ENCODE peak calls at places on chromosomes 3 and 15, in four cellular contexts. One of them, this sample, is unnamed.

GRCh38 chr15:60006203-60006782 is 2.2 kb downstream of the FOXB1 start:
- DNase-seq in hepatocyte: peak; percentile 44
- DNase-seq in upper lobe of right lung: peak; percentile 69
- DNase-seq in CD8-positive, alpha-beta T cell: peak; percentile 48
- DNase-seq in this sample: no peak

GRCh38 chr3:84318273-84318809 is 640.4 kb upstream of the CADM2 start:
- DNase-seq in hepatocyte: peak; percentile 12
- DNase-seq in upper lobe of right lung: no peak
- DNase-seq in CD8-positive, alpha-beta T cell: no peak
- DNase-seq in this sample: no peak

GRCh38 chr3:76026379-76026778 is 241.0 kb upstream of the ZNF717 start:
- DNase-seq in hepatocyte: no peak
- DNase-seq in CD8-positive, alpha-beta T cell: no peak
- DNase-seq in upper lobe of right lung: no peak
- DNase-seq in this sample: no peak

GRCh38 chr3:88150371-88150770 is 612 bp downstream of the C3orf38 start:
- DNase-seq in upper lobe of right lung: no peak
- DNase-seq in hepatocyte: peak; percentile 7
- DNase-seq in CD8-positive, alpha-beta T cell: no peak
- DNase-seq in this sample: no peak

GRCh38 chr3:67000006-67000405 is 1.9 kb downstream of the KBTBD8 start:
- DNase-seq in hepatocyte: no peak
- DNase-seq in CD8-positive, alpha-beta T cell: no peak
- DNase-seq in upper lobe of right lung: no peak
- DNase-seq in this sample: no peak

GRCh38 chr3:181933052-181933618 is 221.4 kb downstream of the SOX2 start:
- DNase-seq in CD8-positive, alpha-beta T cell: no peak
- DNase-seq in hepatocyte: no peak
- DNase-seq in upper lobe of right lung: no peak
- DNase-seq in this sample: no peak

GRCh38 chr3:8864570-8865350 is 95.3 kb upstream of the OXTR start:
- DNase-seq in hepatocyte: no peak
- DNase-seq in CD8-positive, alpha-beta T cell: no peak
- DNase-seq in upper lobe of right lung: no peak
- DNase-seq in this sample: no peak

GRCh38 chr3:127192576-127193232 is at the start of gene PRR23E:
- DNase-seq in upper lobe of right lung: peak; percentile 48
- DNase-seq in CD8-positive, alpha-beta T cell: no peak
- DNase-seq in hepatocyte: no peak
- DNase-seq in this sample: no peak

GRCh38 chr3:27312044-27312668 is 57.0 kb downstream of the NEK10 start:
- DNase-seq in upper lobe of right lung: no peak
- DNase-seq in CD8-positive, alpha-beta T cell: no peak
- DNase-seq in hepatocyte: peak; percentile 69
- DNase-seq in this sample: no peak

GRCh38 chr3:30486386-30486785 is 120.0 kb upstream of the TGFBR2 start:
- DNase-seq in upper lobe of right lung: no peak
- DNase-seq in hepatocyte: no peak
- DNase-seq in CD8-positive, alpha-beta T cell: no peak
- DNase-seq in this sample: no peak

GRCh38 chr3:23748398-23749110 is 57.2 kb upstream of the UBE2E1 start:
- DNase-seq in hepatocyte: no peak
- DNase-seq in CD8-positive, alpha-beta T cell: no peak
- DNase-seq in upper lobe of right lung: no peak
- DNase-seq in this sample: no peak

GRCh38 chr3:37053337-37053736 is 60.0 kb downstream of the MLH1 start:
- DNase-seq in hepatocyte: no peak
- DNase-seq in upper lobe of right lung: no peak
- DNase-seq in CD8-positive, alpha-beta T cell: no peak
- DNase-seq in this sample: no peak

GRCh38 chr3:46360904-46361303 is 7.0 kb downstream of the CCR2 start:
- DNase-seq in hepatocyte: no peak
- DNase-seq in CD8-positive, alpha-beta T cell: no peak
- DNase-seq in upper lobe of right lung: no peak
- DNase-seq in this sample: no peak

GRCh38 chr3:23055733-23056376 is 147.3 kb upstream of the UBE2E2 start:
- DNase-seq in CD8-positive, alpha-beta T cell: no peak
- DNase-seq in hepatocyte: no peak
- DNase-seq in upper lobe of right lung: no peak
- DNase-seq in this sample: no peak

GRCh38 chr3:30890907-30891306 is 3.6 kb downstream of the GADL1 start:
- DNase-seq in hepatocyte: no peak
- DNase-seq in upper lobe of right lung: no peak
- DNase-seq in CD8-positive, alpha-beta T cell: no peak
- DNase-seq in this sample: no peak

GRCh38 chr3:193297421-193297820 is 56.4 kb downstream of the PLAAT1 start:
- DNase-seq in hepatocyte: no peak
- DNase-seq in upper lobe of right lung: no peak
- DNase-seq in CD8-positive, alpha-beta T cell: no peak
- DNase-seq in this sample: no peak

GRCh38 chr15:29747837-29748417 is 74.3 kb downstream of the TJP1 start:
- DNase-seq in hepatocyte: no peak
- DNase-seq in upper lobe of right lung: no peak
- DNase-seq in CD8-positive, alpha-beta T cell: no peak
- DNase-seq in this sample: no peak

GRCh38 chr3:50318163-50318562 is 4.4 kb downstream of the HYAL2 start:
- DNase-seq in CD8-positive, alpha-beta T cell: no peak
- DNase-seq in hepatocyte: no peak
- DNase-seq in upper lobe of right lung: no peak
- DNase-seq in this sample: no peak

GRCh38 chr3:50319181-50319871 is 3.2 kb downstream of the HYAL2 start:
- DNase-seq in upper lobe of right lung: no peak
- DNase-seq in CD8-positive, alpha-beta T cell: no peak
- DNase-seq in hepatocyte: no peak
- DNase-seq in this sample: no peak

GRCh38 chr3:50317303-50317702 is 5.2 kb downstream of the HYAL2 start:
- DNase-seq in hepatocyte: no peak
- DNase-seq in CD8-positive, alpha-beta T cell: no peak
- DNase-seq in upper lobe of right lung: peak; percentile 73
- DNase-seq in this sample: no peak

GRCh38 chr3:50319872-50320625 is 2.5 kb downstream of the HYAL2 start:
- DNase-seq in hepatocyte: no peak
- DNase-seq in CD8-positive, alpha-beta T cell: no peak
- DNase-seq in upper lobe of right lung: no peak
- DNase-seq in this sample: no peak

GRCh38 chr3:50318615-50319014 is 3.9 kb downstream of the HYAL2 start:
- DNase-seq in hepatocyte: no peak
- DNase-seq in upper lobe of right lung: no peak
- DNase-seq in CD8-positive, alpha-beta T cell: no peak
- DNase-seq in this sample: no peak
- H3K4me3 ChIP-seq in hepatocyte: no peak overlapping the region
- H3K4me3 ChIP-seq in upper lobe of right lung: peak overlapping the region; percentile 66
- H3K4me3 ChIP-seq in CD8-positive, alpha-beta T cell: no peak overlapping the region
- H3K4me3 ChIP-seq in this sample: no peak overlapping the region

DNA sequence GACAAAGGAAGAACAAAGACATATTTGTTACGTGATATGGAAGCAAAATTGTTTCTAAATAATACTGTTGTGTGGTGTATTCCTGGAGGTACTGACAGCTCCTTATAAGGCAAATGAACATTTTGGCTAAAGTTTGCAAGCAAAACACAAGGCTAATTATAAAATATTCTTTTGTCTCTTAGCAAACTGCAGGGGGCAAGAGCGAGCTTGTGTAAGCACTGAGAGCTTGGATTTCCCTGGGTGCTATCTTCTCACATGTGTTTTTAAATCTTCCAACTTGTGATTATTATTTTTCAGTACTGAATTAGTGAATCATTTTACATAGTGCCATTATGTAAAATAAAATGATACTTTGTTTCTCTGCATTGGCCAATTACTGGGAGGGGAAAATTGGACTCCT is 611.4 kb downstream of the AGBL1 start:
- DNase-seq in CD8-positive, alpha-beta T cell: no peak
- DNase-seq in hepatocyte: peak; percentile 17
- DNase-seq in upper lobe of right lung: no peak
- DNase-seq in this sample: peak; percentile 13
- TF ChIP-seq CTCF in CD8-positive, alpha-beta T cell: no peak
- TF ChIP-seq CTCF in hepatocyte: peak; percentile 35
- TF ChIP-seq CTCF in upper lobe of right lung: no peak
- TF ChIP-seq CTCF in this sample: peak; percentile 42

GRCh38 chr3:169630852-169631251 is 32.7 kb downstream of the MECOM start:
- DNase-seq in upper lobe of right lung: no peak
- DNase-seq in CD8-positive, alpha-beta T cell: no peak
- DNase-seq in hepatocyte: no peak
- DNase-seq in this sample: no peak
- H3K4me1 ChIP-seq in upper lobe of right lung: peaks cover 6% of the 10 kb centered on the region
- H3K4me1 ChIP-seq in CD8-positive, alpha-beta T cell: no peaks in the 10 kb centered on the region
- H3K4me1 ChIP-seq in hepatocyte: no peaks in the 10 kb centered on the region
- H3K4me1 ChIP-seq in this sample: no peaks in the 10 kb centered on the region

GRCh38 chr3:114450008-114450596 is 156.3 kb downstream of the TIGIT start:
- DNase-seq in CD8-positive, alpha-beta T cell: no peak
- DNase-seq in hepatocyte: no peak
- DNase-seq in upper lobe of right lung: no peak
- DNase-seq in this sample: no peak
- H3K4me3 ChIP-seq in CD8-positive, alpha-beta T cell: no peak overlapping the region
- H3K4me3 ChIP-seq in hepatocyte: no peak overlapping the region
- H3K4me3 ChIP-seq in upper lobe of right lung: no peak overlapping the region
- H3K4me3 ChIP-seq in this sample: no peak overlapping the region

GRCh38 chr3:11878837-11879236 is 32.2 kb upstream of the TAMM41 start:
- DNase-seq in CD8-positive, alpha-beta T cell: no peak
- DNase-seq in hepatocyte: no peak
- DNase-seq in upper lobe of right lung: no peak
- DNase-seq in this sample: no peak
- TF ChIP-seq CTCF in CD8-positive, alpha-beta T cell: no peak
- TF ChIP-seq CTCF in hepatocyte: no peak
- TF ChIP-seq CTCF in upper lobe of right lung: no peak
- TF ChIP-seq CTCF in this sample: no peak

GRCh38 chr15:85404922-85405293 is 24.5 kb downstream of the AKAP13 start:
- DNase-seq in hepatocyte: no peak
- DNase-seq in CD8-positive, alpha-beta T cell: no peak
- DNase-seq in upper lobe of right lung: no peak
- DNase-seq in this sample: no peak

GRCh38 chr15:85403745-85404144 is 23.3 kb downstream of the AKAP13 start:
- DNase-seq in CD8-positive, alpha-beta T cell: no peak
- DNase-seq in upper lobe of right lung: no peak
- DNase-seq in hepatocyte: no peak
- DNase-seq in this sample: no peak

GRCh38 chr15:85402195-85402921 is 22.0 kb downstream of the AKAP13 start:
- DNase-seq in CD8-positive, alpha-beta T cell: no peak
- DNase-seq in hepatocyte: no peak
- DNase-seq in upper lobe of right lung: no peak
- DNase-seq in this sample: no peak

GRCh38 chr15:85405467-85405866 is 25.1 kb downstream of the AKAP13 start:
- DNase-seq in upper lobe of right lung: no peak
- DNase-seq in CD8-positive, alpha-beta T cell: no peak
- DNase-seq in hepatocyte: no peak
- DNase-seq in this sample: no peak

GRCh38 chr15:85404156-85404921 is 23.9 kb downstream of the AKAP13 start:
- DNase-seq in CD8-positive, alpha-beta T cell: no peak
- DNase-seq in upper lobe of right lung: no peak
- DNase-seq in hepatocyte: peak; percentile 11
- DNase-seq in this sample: no peak
- H3K4me1 ChIP-seq in CD8-positive, alpha-beta T cell: peaks cover 62% of the 10 kb centered on the region
- H3K4me1 ChIP-seq in upper lobe of right lung: peaks cover 78% of the 10 kb centered on the region
- H3K4me1 ChIP-seq in hepatocyte: peaks cover 32% of the 10 kb centered on the region
- H3K4me1 ChIP-seq in this sample: peaks cover 12% of the 10 kb centered on the region

DNA sequence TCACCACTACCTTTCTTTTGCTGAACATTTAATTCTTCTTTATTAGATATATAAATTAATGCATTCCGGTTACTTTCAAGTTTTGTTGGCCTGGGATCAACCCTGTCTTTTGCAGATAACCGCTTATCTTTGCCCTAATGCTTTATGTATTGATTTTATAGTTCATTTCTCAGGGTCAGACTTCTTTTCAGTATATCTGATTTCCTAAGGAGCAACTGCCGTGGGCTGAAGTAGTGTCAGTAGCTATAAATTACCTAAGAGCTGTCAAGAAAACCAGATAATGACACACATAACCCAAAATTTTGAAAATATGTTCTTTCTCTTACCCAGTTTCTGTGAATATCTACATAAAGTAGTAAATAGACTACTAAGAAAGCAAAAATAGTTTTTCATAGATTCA is 38.0 kb downstream of the COL6A5 start:
- DNase-seq in upper lobe of right lung: no peak
- DNase-seq in hepatocyte: no peak
- DNase-seq in CD8-positive, alpha-beta T cell: no peak
- DNase-seq in this sample: no peak
- H3K4me3 ChIP-seq in upper lobe of right lung: no peak overlapping the region
- H3K4me3 ChIP-seq in hepatocyte: no peak overlapping the region
- H3K4me3 ChIP-seq in CD8-positive, alpha-beta T cell: no peak overlapping the region
- H3K4me3 ChIP-seq in this sample: no peak overlapping the region

GRCh38 chr15:78739996-78740903 is 71.0 kb downstream of the ADAMTS7 start:
- DNase-seq in upper lobe of right lung: peak; percentile 81
- DNase-seq in hepatocyte: peak; percentile 68
- DNase-seq in CD8-positive, alpha-beta T cell: no peak
- DNase-seq in this sample: peak; percentile 88
- TF ChIP-seq CTCF in upper lobe of right lung: peak; percentile 32
- TF ChIP-seq CTCF in hepatocyte: peak; percentile 25
- TF ChIP-seq CTCF in CD8-positive, alpha-beta T cell: peak; percentile 34
- TF ChIP-seq CTCF in this sample: peak; percentile 71

GRCh38 chr15:45183511-45183910 is 4.3 kb downstream of the SHF start:
- DNase-seq in upper lobe of right lung: no peak
- DNase-seq in CD8-positive, alpha-beta T cell: no peak
- DNase-seq in hepatocyte: no peak
- DNase-seq in this sample: no peak

GRCh38 chr15:45180648-45181436 is 6.9 kb downstream of the SHF start:
- DNase-seq in upper lobe of right lung: no peak
- DNase-seq in hepatocyte: no peak
- DNase-seq in CD8-positive, alpha-beta T cell: no peak
- DNase-seq in this sample: no peak

GRCh38 chr15:45180201-45180600 is 7.6 kb downstream of the SHF start:
- DNase-seq in CD8-positive, alpha-beta T cell: no peak
- DNase-seq in upper lobe of right lung: no peak
- DNase-seq in hepatocyte: no peak
- DNase-seq in this sample: no peak

GRCh38 chr15:45183001-45183400 is 4.8 kb downstream of the SHF start:
- DNase-seq in upper lobe of right lung: no peak
- DNase-seq in CD8-positive, alpha-beta T cell: no peak
- DNase-seq in hepatocyte: no peak
- DNase-seq in this sample: no peak

GRCh38 chr15:45181491-45182285 is 6.1 kb downstream of the SHF start:
- DNase-seq in CD8-positive, alpha-beta T cell: no peak
- DNase-seq in upper lobe of right lung: no peak
- DNase-seq in hepatocyte: no peak
- DNase-seq in this sample: peak; percentile 52
- H3K4me1 ChIP-seq in CD8-positive, alpha-beta T cell: peaks cover 1% of the 10 kb centered on the region
- H3K4me1 ChIP-seq in upper lobe of right lung: peaks cover 14% of the 10 kb centered on the region
- H3K4me1 ChIP-seq in hepatocyte: peaks cover 15% of the 10 kb centered on the region
- H3K4me1 ChIP-seq in this sample: peaks cover 28% of the 10 kb centered on the region